ENCODE peak calls at places on chromosomes 12 and 14, in nine cellular contexts. One of them, this sample, is unnamed.

GRCh38 chr14:97458302-97459137 is 661.3 kb downstream of the VRK1 start:
- DNase-seq in WERI-Rb-1: no peak
- DNase-seq in fibroblast of lung: no peak
- DNase-seq in ovary: no peak
- DNase-seq in RWPE1: no peak
- DNase-seq in psoas muscle: no peak
- DNase-seq in heart left ventricle: peak; percentile 33
- DNase-seq in stomach: peak; percentile 38
- DNase-seq in tibial nerve: no peak
- DNase-seq in this sample: peak; percentile 77

GRCh38 chr14:103023881-103024473 is 33.4 kb downstream of the CDC42BPB start:
- DNase-seq in WERI-Rb-1: no peak
- DNase-seq in fibroblast of lung: peak; percentile 81
- DNase-seq in ovary: no peak
- DNase-seq in RWPE1: no peak
- DNase-seq in psoas muscle: no peak
- DNase-seq in heart left ventricle: peak; percentile 69
- DNase-seq in stomach: no peak
- DNase-seq in tibial nerve: no peak
- DNase-seq in this sample: no peak

GRCh38 chr12:109169676-109170075 is 53.3 kb downstream of the ACACB start:
- DNase-seq in WERI-Rb-1: no peak
- DNase-seq in fibroblast of lung: no peak
- DNase-seq in ovary: no peak
- DNase-seq in RWPE1: no peak
- DNase-seq in psoas muscle: no peak
- DNase-seq in heart left ventricle: no peak
- DNase-seq in stomach: no peak
- DNase-seq in tibial nerve: no peak
- DNase-seq in this sample: no peak

GRCh38 chr14:53767566-53767965 is 189.1 kb downstream of the BMP4 start:
- DNase-seq in WERI-Rb-1: no peak
- DNase-seq in fibroblast of lung: peak; percentile 42
- DNase-seq in ovary: no peak
- DNase-seq in RWPE1: no peak
- DNase-seq in psoas muscle: no peak
- DNase-seq in heart left ventricle: no peak
- DNase-seq in stomach: no peak
- DNase-seq in tibial nerve: no peak
- DNase-seq in this sample: no peak

GRCh38 chr12:49198431-49199155 is 9.7 kb upstream of the TUBA1A start:
- DNase-seq in WERI-Rb-1: no peak
- DNase-seq in fibroblast of lung: peak; percentile 97
- DNase-seq in ovary: peak; percentile 49
- DNase-seq in RWPE1: peak; percentile 57
- DNase-seq in psoas muscle: peak; percentile 28
- DNase-seq in heart left ventricle: peak; percentile 67
- DNase-seq in stomach: no peak
- DNase-seq in tibial nerve: no peak
- DNase-seq in this sample: no peak

GRCh38 chr14:63394856-63395255 is 76.1 kb upstream of the GPHB5 start:
- DNase-seq in WERI-Rb-1: no peak
- DNase-seq in fibroblast of lung: peak; percentile 29
- DNase-seq in ovary: no peak
- DNase-seq in RWPE1: no peak
- DNase-seq in psoas muscle: no peak
- DNase-seq in heart left ventricle: no peak
- DNase-seq in stomach: no peak
- DNase-seq in tibial nerve: no peak
- DNase-seq in this sample: no peak

GRCh38 chr12:109532721-109533486 is 40.4 kb downstream of the MMAB start:
- DNase-seq in WERI-Rb-1: no peak
- DNase-seq in fibroblast of lung: no peak
- DNase-seq in ovary: no peak
- DNase-seq in RWPE1: no peak
- DNase-seq in psoas muscle: no peak
- DNase-seq in heart left ventricle: no peak
- DNase-seq in stomach: no peak
- DNase-seq in tibial nerve: no peak
- DNase-seq in this sample: peak; percentile 53

GRCh38 chr12:117007618-117008017 is 91.6 kb downstream of the TESC start:
- DNase-seq in WERI-Rb-1: no peak
- DNase-seq in fibroblast of lung: no peak
- DNase-seq in ovary: no peak
- DNase-seq in RWPE1: no peak
- DNase-seq in psoas muscle: no peak
- DNase-seq in heart left ventricle: no peak
- DNase-seq in stomach: no peak
- DNase-seq in tibial nerve: no peak
- DNase-seq in this sample: no peak

GRCh38 chr12:130672122-130672825 is 43.8 kb downstream of the RIMBP2 start:
- DNase-seq in WERI-Rb-1: no peak
- DNase-seq in fibroblast of lung: no peak
- DNase-seq in ovary: no peak
- DNase-seq in RWPE1: no peak
- DNase-seq in psoas muscle: no peak
- DNase-seq in heart left ventricle: no peak
- DNase-seq in stomach: no peak
- DNase-seq in tibial nerve: no peak
- DNase-seq in this sample: no peak

GRCh38 chr12:98154850-98155249 is 360.5 kb upstream of the TMPO start:
- DNase-seq in WERI-Rb-1: peak; percentile 66
- DNase-seq in fibroblast of lung: peak; percentile 61
- DNase-seq in ovary: no peak
- DNase-seq in RWPE1: no peak
- DNase-seq in psoas muscle: no peak
- DNase-seq in heart left ventricle: no peak
- DNase-seq in stomach: no peak
- DNase-seq in tibial nerve: no peak
- DNase-seq in this sample: no peak

GRCh38 chr12:27542628-27543027 is 18.6 kb downstream of the PPFIBP1 start:
- DNase-seq in WERI-Rb-1: no peak
- DNase-seq in fibroblast of lung: peak; percentile 99
- DNase-seq in ovary: no peak
- DNase-seq in RWPE1: peak; percentile 67
- DNase-seq in psoas muscle: no peak
- DNase-seq in heart left ventricle: no peak
- DNase-seq in stomach: no peak
- DNase-seq in tibial nerve: no peak
- DNase-seq in this sample: no peak

GRCh38 chr14:99560946-99561683 is 42.9 kb downstream of the CCDC85C start:
- DNase-seq in WERI-Rb-1: peak; percentile 86
- DNase-seq in fibroblast of lung: no peak
- DNase-seq in ovary: no peak
- DNase-seq in RWPE1: no peak
- DNase-seq in psoas muscle: no peak
- DNase-seq in heart left ventricle: peak; percentile 60
- DNase-seq in stomach: peak; percentile 79
- DNase-seq in tibial nerve: no peak
- DNase-seq in this sample: peak; percentile 90

GRCh38 chr12:91413591-91413990 is 231.0 kb upstream of the DCN start:
- DNase-seq in WERI-Rb-1: no peak
- DNase-seq in fibroblast of lung: peak; percentile 64
- DNase-seq in ovary: no peak
- DNase-seq in RWPE1: peak; percentile 66
- DNase-seq in psoas muscle: no peak
- DNase-seq in heart left ventricle: no peak
- DNase-seq in stomach: no peak
- DNase-seq in tibial nerve: no peak
- DNase-seq in this sample: no peak

GRCh38 chr12:67519824-67520433 is 128.6 kb upstream of the DYRK2 start:
- DNase-seq in WERI-Rb-1: peak; percentile 11
- DNase-seq in fibroblast of lung: no peak
- DNase-seq in ovary: no peak
- DNase-seq in RWPE1: no peak
- DNase-seq in psoas muscle: no peak
- DNase-seq in heart left ventricle: no peak
- DNase-seq in stomach: no peak
- DNase-seq in tibial nerve: no peak
- DNase-seq in this sample: no peak

GRCh38 chr14:36944307-36945010 is 227.9 kb downstream of the SLC25A21 start:
- DNase-seq in WERI-Rb-1: no peak
- DNase-seq in fibroblast of lung: peak; percentile 51
- DNase-seq in ovary: no peak
- DNase-seq in RWPE1: peak; percentile 20
- DNase-seq in psoas muscle: no peak
- DNase-seq in heart left ventricle: no peak
- DNase-seq in stomach: no peak
- DNase-seq in tibial nerve: no peak
- DNase-seq in this sample: no peak

GRCh38 chr14:37583358-37584210 is 11.5 kb downstream of the FOXA1 start:
- DNase-seq in WERI-Rb-1: no peak
- DNase-seq in fibroblast of lung: no peak
- DNase-seq in ovary: no peak
- DNase-seq in RWPE1: no peak
- DNase-seq in psoas muscle: no peak
- DNase-seq in heart left ventricle: no peak
- DNase-seq in stomach: no peak
- DNase-seq in tibial nerve: no peak
- DNase-seq in this sample: peak; percentile 68

GRCh38 chr14:61388173-61388975 is 67.0 kb downstream of the PRKCH start:
- DNase-seq in WERI-Rb-1: no peak
- DNase-seq in fibroblast of lung: peak; percentile 25
- DNase-seq in ovary: no peak
- DNase-seq in RWPE1: peak; percentile 84
- DNase-seq in psoas muscle: no peak
- DNase-seq in heart left ventricle: no peak
- DNase-seq in stomach: no peak
- DNase-seq in tibial nerve: no peak
- DNase-seq in this sample: no peak

GRCh38 chr12:131102991-131103609 is 149.4 kb downstream of the ADGRD1 start:
- DNase-seq in WERI-Rb-1: peak; percentile 8
- DNase-seq in fibroblast of lung: no peak
- DNase-seq in ovary: peak; percentile 31
- DNase-seq in RWPE1: no peak
- DNase-seq in psoas muscle: peak; percentile 9
- DNase-seq in heart left ventricle: no peak
- DNase-seq in stomach: peak; percentile 26
- DNase-seq in tibial nerve: peak; percentile 3
- DNase-seq in this sample: peak; percentile 68

GRCh38 chr12:66242261-66242760 is 53.3 kb downstream of the IRAK3 start:
- DNase-seq in WERI-Rb-1: no peak
- DNase-seq in fibroblast of lung: no peak
- DNase-seq in ovary: no peak
- DNase-seq in RWPE1: no peak
- DNase-seq in psoas muscle: no peak
- DNase-seq in heart left ventricle: no peak
- DNase-seq in stomach: no peak
- DNase-seq in tibial nerve: no peak
- DNase-seq in this sample: no peak
- TF ChIP-seq CTCF in WERI-Rb-1: no peak
- TF ChIP-seq CTCF in fibroblast of lung: no peak
- TF ChIP-seq CTCF in ovary: no peak
- TF ChIP-seq CTCF in RWPE1: no peak
- TF ChIP-seq CTCF in psoas muscle: no peak
- TF ChIP-seq CTCF in heart left ventricle: no peak
- TF ChIP-seq CTCF in stomach: no peak
- TF ChIP-seq CTCF in tibial nerve: no peak
- TF ChIP-seq CTCF in this sample: no peak

GRCh38 chr12:32136404-32136803 is 29.8 kb downstream of the BICD1 start:
- DNase-seq in WERI-Rb-1: no peak
- DNase-seq in fibroblast of lung: no peak
- DNase-seq in ovary: no peak
- DNase-seq in RWPE1: no peak
- DNase-seq in psoas muscle: no peak
- DNase-seq in heart left ventricle: no peak
- DNase-seq in stomach: no peak
- DNase-seq in tibial nerve: no peak
- DNase-seq in this sample: no peak
- H3K27ac ChIP-seq in WERI-Rb-1: no peak overlapping the region
- H3K27ac ChIP-seq in fibroblast of lung: no peak overlapping the region
- H3K27ac ChIP-seq in ovary: no peak overlapping the region
- H3K27ac ChIP-seq in RWPE1: no peak overlapping the region
- H3K27ac ChIP-seq in psoas muscle: no peak overlapping the region
- H3K27ac ChIP-seq in heart left ventricle: no peak overlapping the region
- H3K27ac ChIP-seq in stomach: no peak overlapping the region
- H3K27ac ChIP-seq in tibial nerve: no peak overlapping the region
- H3K27ac ChIP-seq in this sample: no peak overlapping the region

DNA sequence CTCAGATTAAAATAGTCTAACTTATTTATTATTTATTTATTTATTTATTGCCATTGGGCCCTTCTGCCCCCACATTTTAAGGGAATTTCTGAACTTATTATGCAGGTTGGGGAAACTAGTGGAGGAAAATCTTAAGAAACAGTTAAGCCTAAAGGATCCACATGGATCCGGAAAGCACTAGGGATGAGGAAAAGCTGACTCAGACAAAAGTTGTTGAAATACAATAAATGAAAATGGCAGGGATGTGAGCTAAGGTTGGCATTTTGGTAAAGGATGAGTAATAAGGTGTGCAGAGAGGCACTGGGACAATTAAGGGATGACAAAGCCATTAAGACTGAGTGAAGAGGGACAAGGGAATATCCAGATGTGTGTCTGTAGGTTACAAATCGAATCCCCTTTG is 20.7 kb upstream of the CSRP2 start:
- DNase-seq in WERI-Rb-1: no peak
- DNase-seq in fibroblast of lung: no peak
- DNase-seq in ovary: no peak
- DNase-seq in RWPE1: no peak
- DNase-seq in psoas muscle: no peak
- DNase-seq in heart left ventricle: no peak
- DNase-seq in stomach: no peak
- DNase-seq in tibial nerve: no peak
- DNase-seq in this sample: no peak
- TF ChIP-seq CTCF in WERI-Rb-1: no peak
- TF ChIP-seq CTCF in fibroblast of lung: no peak
- TF ChIP-seq CTCF in ovary: no peak
- TF ChIP-seq CTCF in RWPE1: no peak
- TF ChIP-seq CTCF in psoas muscle: no peak
- TF ChIP-seq CTCF in heart left ventricle: no peak
- TF ChIP-seq CTCF in stomach: no peak
- TF ChIP-seq CTCF in tibial nerve: no peak
- TF ChIP-seq CTCF in this sample: no peak

DNA sequence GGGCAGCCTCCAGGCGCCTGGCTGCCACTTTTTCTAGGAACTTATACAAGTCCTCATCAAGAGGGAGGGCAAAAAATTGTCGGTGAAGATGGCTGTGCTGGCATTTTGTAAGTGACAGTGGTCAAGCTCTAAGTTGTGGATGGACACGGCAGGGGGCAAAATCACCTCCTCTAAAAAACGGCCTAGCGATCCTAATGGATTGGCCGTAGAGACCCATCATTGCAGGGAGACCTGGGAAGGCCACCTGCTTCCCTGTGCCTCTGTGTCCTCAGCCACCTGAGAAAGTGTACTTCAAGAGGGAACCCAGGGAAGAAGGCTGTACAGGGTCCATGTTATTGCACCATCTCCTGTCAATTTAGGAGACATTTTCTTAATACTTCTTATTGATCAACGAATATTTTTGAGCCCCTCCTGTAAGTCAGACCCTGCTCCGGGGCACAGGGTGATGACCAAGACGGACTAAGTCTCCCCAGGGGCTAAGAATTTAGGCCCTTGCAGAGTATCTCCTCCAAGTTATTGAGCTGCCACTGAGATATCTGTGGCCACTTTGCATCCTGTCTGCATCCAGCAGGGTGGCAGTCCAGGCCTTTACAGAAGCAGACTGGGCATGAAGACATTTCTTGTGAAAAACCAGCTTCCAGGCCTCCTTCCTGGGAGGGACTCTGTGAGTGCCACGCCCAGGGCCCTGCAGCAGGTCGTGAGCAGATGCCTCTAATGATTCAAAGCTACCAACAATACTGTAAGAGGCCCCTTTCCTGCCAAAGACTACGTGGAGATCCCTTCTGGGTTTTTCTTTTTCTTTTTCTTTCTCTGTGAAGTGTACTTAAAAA is 40.5 kb downstream of the PSMA6 start:
- DNase-seq in WERI-Rb-1: no peak
- DNase-seq in fibroblast of lung: peak; percentile 13
- DNase-seq in ovary: no peak
- DNase-seq in RWPE1: no peak
- DNase-seq in psoas muscle: no peak
- DNase-seq in heart left ventricle: peak; percentile 46
- DNase-seq in stomach: peak; percentile 40
- DNase-seq in tibial nerve: no peak
- DNase-seq in this sample: no peak
- H3K27ac ChIP-seq in WERI-Rb-1: no peak overlapping the region
- H3K27ac ChIP-seq in fibroblast of lung: no peak overlapping the region
- H3K27ac ChIP-seq in ovary: no peak overlapping the region
- H3K27ac ChIP-seq in RWPE1: peak overlapping the region; percentile 97
- H3K27ac ChIP-seq in psoas muscle: no peak overlapping the region
- H3K27ac ChIP-seq in heart left ventricle: peak overlapping the region; percentile 94
- H3K27ac ChIP-seq in stomach: peak overlapping the region; percentile 92
- H3K27ac ChIP-seq in tibial nerve: peak overlapping the region; percentile 92
- H3K27ac ChIP-seq in this sample: peak overlapping the region; percentile 79

This sample was measured in kidney.